ENCODE peak calls at places on chromosome 6, in six cellular contexts. One of them, this sample, is unnamed.

GRCh38 chr6:17892097-17892686 is 95.2 kb downstream of the KIF13A start:
- DNase-seq in astrocyte of the cerebellum: no peak
- DNase-seq in choroid plexus epithelial cell: no peak
- DNase-seq in mesothelial cell of epicardium: no peak
- DNase-seq in AG04449: no peak
- DNase-seq in CD8-positive, alpha-beta T cell: no peak
- DNase-seq in this sample: no peak

GRCh38 chr6:132673376-132674094 is 14.6 kb upstream of the TAAR1 start:
- DNase-seq in choroid plexus epithelial cell: peak; percentile 10
- DNase-seq in AG04449: no peak
- DNase-seq in mesothelial cell of epicardium: no peak
- DNase-seq in CD8-positive, alpha-beta T cell: no peak
- DNase-seq in astrocyte of the cerebellum: no peak
- DNase-seq in this sample: no peak

GRCh38 chr6:33613794-33614166 is 7.3 kb upstream of the ITPR3 start:
- DNase-seq in CD8-positive, alpha-beta T cell: no peak
- DNase-seq in choroid plexus epithelial cell: no peak
- DNase-seq in AG04449: peak; percentile 10
- DNase-seq in astrocyte of the cerebellum: no peak
- DNase-seq in mesothelial cell of epicardium: no peak
- DNase-seq in this sample: no peak

GRCh38 chr6:155259202-155259601 is 4.6 kb upstream of the CLDN20 start:
- DNase-seq in astrocyte of the cerebellum: no peak
- DNase-seq in AG04449: no peak
- DNase-seq in mesothelial cell of epicardium: no peak
- DNase-seq in CD8-positive, alpha-beta T cell: no peak
- DNase-seq in choroid plexus epithelial cell: no peak
- DNase-seq in this sample: no peak

GRCh38 chr6:54992789-54993188 is 146.2 kb downstream of the FAM83B start:
- DNase-seq in AG04449: no peak
- DNase-seq in CD8-positive, alpha-beta T cell: no peak
- DNase-seq in mesothelial cell of epicardium: no peak
- DNase-seq in choroid plexus epithelial cell: peak; percentile 54
- DNase-seq in astrocyte of the cerebellum: no peak
- DNase-seq in this sample: no peak

GRCh38 chr6:44256291-44257006 is 879 bp downstream of the SLC35B2 start:
- DNase-seq in CD8-positive, alpha-beta T cell: peak; percentile 58
- DNase-seq in AG04449: no peak
- DNase-seq in mesothelial cell of epicardium: peak; percentile 65
- DNase-seq in astrocyte of the cerebellum: no peak
- DNase-seq in choroid plexus epithelial cell: no peak
- DNase-seq in this sample: no peak

GRCh38 chr6:27280064-27280539 is 32.0 kb downstream of the POM121L2 start:
- DNase-seq in AG04449: no peak
- DNase-seq in mesothelial cell of epicardium: peak; percentile 67
- DNase-seq in CD8-positive, alpha-beta T cell: no peak
- DNase-seq in astrocyte of the cerebellum: no peak
- DNase-seq in choroid plexus epithelial cell: peak; percentile 60
- DNase-seq in this sample: peak; percentile 69

GRCh38 chr6:122198922-122199321 is 200.5 kb upstream of the HSF2 start:
- DNase-seq in AG04449: no peak
- DNase-seq in astrocyte of the cerebellum: no peak
- DNase-seq in choroid plexus epithelial cell: no peak
- DNase-seq in mesothelial cell of epicardium: no peak
- DNase-seq in CD8-positive, alpha-beta T cell: no peak
- DNase-seq in this sample: no peak

GRCh38 chr6:13923527-13924145 is 1.1 kb upstream of the RNF182 start:
- DNase-seq in mesothelial cell of epicardium: no peak
- DNase-seq in choroid plexus epithelial cell: peak; percentile 59
- DNase-seq in astrocyte of the cerebellum: peak; percentile 58
- DNase-seq in CD8-positive, alpha-beta T cell: no peak
- DNase-seq in AG04449: peak; percentile 19
- DNase-seq in this sample: no peak

GRCh38 chr6:114051031-114051430 is 80.1 kb upstream of the HDAC2 start:
- DNase-seq in choroid plexus epithelial cell: no peak
- DNase-seq in CD8-positive, alpha-beta T cell: no peak
- DNase-seq in AG04449: no peak
- DNase-seq in astrocyte of the cerebellum: no peak
- DNase-seq in mesothelial cell of epicardium: no peak
- DNase-seq in this sample: no peak

GRCh38 chr6:56752009-56752408 is 109.3 kb upstream of the DST start:
- DNase-seq in AG04449: no peak
- DNase-seq in CD8-positive, alpha-beta T cell: no peak
- DNase-seq in mesothelial cell of epicardium: no peak
- DNase-seq in astrocyte of the cerebellum: no peak
- DNase-seq in choroid plexus epithelial cell: peak; percentile 71
- DNase-seq in this sample: no peak

DNA sequence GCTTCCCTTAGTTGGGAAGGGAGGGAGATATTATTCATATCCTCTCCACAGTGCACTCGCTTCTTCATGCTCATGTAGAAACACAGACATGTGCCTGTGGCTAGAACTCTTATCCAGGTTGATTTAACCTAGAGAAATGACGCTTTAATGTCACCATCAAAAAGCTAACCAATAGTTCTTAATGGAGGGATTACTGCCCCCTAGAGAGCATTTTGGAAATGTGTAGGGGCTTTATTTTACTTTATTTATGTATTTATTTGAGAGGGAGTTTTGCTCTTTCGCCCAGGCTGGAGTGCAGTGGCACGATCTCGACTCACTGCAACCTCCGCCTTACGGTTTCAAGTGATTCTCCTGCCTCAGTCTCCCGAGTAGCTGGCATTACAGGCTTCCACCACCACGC is 229.6 kb downstream of the SOD2 start:
- DNase-seq in choroid plexus epithelial cell: peak; percentile 27
- DNase-seq in AG04449: no peak
- DNase-seq in CD8-positive, alpha-beta T cell: no peak
- DNase-seq in mesothelial cell of epicardium: no peak
- DNase-seq in astrocyte of the cerebellum: peak; percentile 5
- DNase-seq in this sample: no peak
- TF ChIP-seq CTCF in choroid plexus epithelial cell: peak; percentile 33
- TF ChIP-seq CTCF in AG04449: no peak
- TF ChIP-seq CTCF in CD8-positive, alpha-beta T cell: no peak
- TF ChIP-seq CTCF in mesothelial cell of epicardium: no peak
- TF ChIP-seq CTCF in astrocyte of the cerebellum: peak; percentile 21
- TF ChIP-seq CTCF in this sample: peak; percentile 24

DNA sequence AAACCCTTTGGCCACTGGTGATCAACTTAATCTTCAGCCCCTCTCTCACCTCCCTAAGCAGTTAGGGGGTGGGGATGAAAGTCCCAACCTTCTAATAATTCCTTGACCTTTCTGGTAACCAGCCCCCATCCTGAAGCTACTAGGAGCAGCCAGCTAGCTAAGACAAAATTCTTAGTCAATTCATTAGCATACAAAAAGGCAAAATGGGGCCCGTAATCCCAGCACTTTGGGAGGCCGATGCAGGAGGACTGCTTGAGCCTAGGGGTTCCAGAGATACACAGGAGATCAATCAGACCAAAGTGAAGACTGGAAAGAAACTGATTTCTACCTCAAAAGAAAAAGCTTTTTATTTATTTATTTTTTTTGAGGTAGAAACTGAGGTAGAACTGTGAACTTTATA is 1.8 kb downstream of the ASCC3 start:
- DNase-seq in CD8-positive, alpha-beta T cell: no peak
- DNase-seq in astrocyte of the cerebellum: no peak
- DNase-seq in mesothelial cell of epicardium: no peak
- DNase-seq in choroid plexus epithelial cell: no peak
- DNase-seq in AG04449: no peak
- DNase-seq in this sample: no peak
- TF ChIP-seq CTCF in CD8-positive, alpha-beta T cell: no peak
- TF ChIP-seq CTCF in astrocyte of the cerebellum: no peak
- TF ChIP-seq CTCF in mesothelial cell of epicardium: no peak
- TF ChIP-seq CTCF in choroid plexus epithelial cell: no peak
- TF ChIP-seq CTCF in AG04449: no peak
- TF ChIP-seq CTCF in this sample: no peak

DNA sequence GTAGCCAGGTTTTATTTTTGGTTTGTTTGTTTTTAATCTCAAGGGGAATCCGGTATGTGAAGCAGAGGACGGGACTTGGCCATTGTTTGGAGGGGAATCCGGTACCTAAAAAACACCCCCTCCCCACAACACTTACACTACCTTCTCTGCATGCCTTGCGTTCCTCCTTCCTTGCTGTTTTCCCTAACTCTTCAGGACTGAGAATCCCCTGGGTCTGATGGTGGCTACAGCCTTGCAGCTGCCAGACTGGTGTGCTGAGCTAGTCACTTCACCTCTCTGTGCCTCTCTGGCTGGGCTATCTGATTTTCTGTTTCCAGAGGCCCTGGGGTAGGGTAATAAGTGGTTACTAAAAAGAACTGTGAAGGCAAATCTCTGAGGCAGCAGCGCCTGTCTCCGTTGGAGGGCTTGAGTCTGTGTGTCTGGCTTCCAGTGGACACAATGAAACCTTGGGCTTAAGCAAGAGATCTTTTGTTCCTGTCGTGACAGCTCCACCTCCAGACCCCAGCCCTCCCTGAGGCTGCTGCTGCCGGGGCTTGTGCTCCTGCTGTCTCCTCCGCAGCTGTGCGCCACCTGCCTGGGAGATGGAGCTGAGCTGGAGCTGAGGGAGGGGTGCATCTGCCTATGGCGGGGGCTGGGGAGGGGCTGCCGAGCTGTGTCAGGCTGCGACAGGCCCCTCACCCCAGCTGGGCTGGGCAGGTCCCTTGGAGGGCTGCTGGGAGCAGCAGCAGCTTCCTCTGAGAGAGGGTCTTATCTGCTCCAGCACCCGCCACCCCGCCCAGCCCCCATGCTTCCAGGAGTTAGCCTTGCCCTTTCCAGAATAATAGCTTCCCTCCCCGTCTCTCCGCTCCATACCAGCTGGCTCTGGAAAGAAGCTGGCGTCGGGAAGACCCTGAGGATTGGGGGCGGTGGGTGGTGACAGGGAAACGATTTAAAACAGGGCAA is 65.8 kb upstream of the CCDC167 start:
- DNase-seq in CD8-positive, alpha-beta T cell: no peak
- DNase-seq in astrocyte of the cerebellum: no peak
- DNase-seq in mesothelial cell of epicardium: peak; percentile 64
- DNase-seq in AG04449: no peak
- DNase-seq in choroid plexus epithelial cell: no peak
- DNase-seq in this sample: peak; percentile 64
- TF ChIP-seq CTCF in CD8-positive, alpha-beta T cell: no peak
- TF ChIP-seq CTCF in astrocyte of the cerebellum: peak; percentile 39
- TF ChIP-seq CTCF in mesothelial cell of epicardium: no peak
- TF ChIP-seq CTCF in AG04449: peak; percentile 19
- TF ChIP-seq CTCF in choroid plexus epithelial cell: peak; percentile 21
- TF ChIP-seq CTCF in this sample: no peak

GRCh38 chr6:90695316-90695715 is 108.4 kb upstream of the MAP3K7 start:
- DNase-seq in CD8-positive, alpha-beta T cell: no peak
- DNase-seq in choroid plexus epithelial cell: no peak
- DNase-seq in mesothelial cell of epicardium: no peak
- DNase-seq in astrocyte of the cerebellum: no peak
- DNase-seq in AG04449: no peak
- DNase-seq in this sample: no peak

GRCh38 chr6:90707223-90707622 is 120.4 kb upstream of the MAP3K7 start:
- DNase-seq in mesothelial cell of epicardium: no peak
- DNase-seq in choroid plexus epithelial cell: no peak
- DNase-seq in AG04449: no peak
- DNase-seq in astrocyte of the cerebellum: no peak
- DNase-seq in CD8-positive, alpha-beta T cell: no peak
- DNase-seq in this sample: no peak

GRCh38 chr6:90703383-90703782 is 116.5 kb upstream of the MAP3K7 start:
- DNase-seq in astrocyte of the cerebellum: no peak
- DNase-seq in AG04449: no peak
- DNase-seq in choroid plexus epithelial cell: no peak
- DNase-seq in mesothelial cell of epicardium: no peak
- DNase-seq in CD8-positive, alpha-beta T cell: no peak
- DNase-seq in this sample: no peak

GRCh38 chr6:90701146-90701781 is 114.4 kb upstream of the MAP3K7 start:
- DNase-seq in mesothelial cell of epicardium: no peak
- DNase-seq in CD8-positive, alpha-beta T cell: no peak
- DNase-seq in AG04449: no peak
- DNase-seq in astrocyte of the cerebellum: no peak
- DNase-seq in choroid plexus epithelial cell: peak; percentile 1
- DNase-seq in this sample: peak; percentile 25
- TF ChIP-seq CTCF in mesothelial cell of epicardium: no peak
- TF ChIP-seq CTCF in CD8-positive, alpha-beta T cell: no peak
- TF ChIP-seq CTCF in AG04449: no peak
- TF ChIP-seq CTCF in astrocyte of the cerebellum: no peak
- TF ChIP-seq CTCF in choroid plexus epithelial cell: no peak
- TF ChIP-seq CTCF in this sample: no peak

DNA sequence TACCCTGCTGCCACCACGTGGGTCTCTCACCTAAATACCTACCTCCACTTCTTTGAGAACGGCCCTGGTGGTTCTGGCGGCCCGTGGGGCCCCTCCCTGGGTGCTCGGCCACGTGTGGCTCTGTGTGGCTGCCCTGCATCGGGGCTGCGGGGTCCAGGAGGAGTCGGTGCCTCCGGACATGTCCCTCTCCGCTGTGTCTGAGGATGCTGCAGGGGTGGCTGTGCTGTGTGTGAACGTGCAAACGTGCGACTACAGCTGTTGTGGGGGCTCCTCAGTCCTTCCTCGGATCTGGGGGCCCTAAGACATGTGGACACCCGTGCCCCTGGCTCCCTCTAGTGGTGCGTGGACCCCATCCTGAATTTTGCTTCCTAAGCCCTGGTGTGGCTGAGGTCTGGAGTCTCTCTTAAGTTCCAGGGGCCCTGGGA is 691.8 kb downstream of the QKI start:
- DNase-seq in choroid plexus epithelial cell: peak; percentile 60
- DNase-seq in mesothelial cell of epicardium: no peak
- DNase-seq in CD8-positive, alpha-beta T cell: no peak
- DNase-seq in astrocyte of the cerebellum: no peak
- DNase-seq in AG04449: no peak
- DNase-seq in this sample: peak; percentile 43
- TF ChIP-seq CTCF in choroid plexus epithelial cell: peak; percentile 78
- TF ChIP-seq CTCF in mesothelial cell of epicardium: peak; percentile 18
- TF ChIP-seq CTCF in CD8-positive, alpha-beta T cell: no peak
- TF ChIP-seq CTCF in astrocyte of the cerebellum: peak; percentile 66
- TF ChIP-seq CTCF in AG04449: no peak
- TF ChIP-seq CTCF in this sample: peak; percentile 44

GRCh38 chr6:135227758-135228157 is 46.6 kb downstream of the MYB start:
- DNase-seq in choroid plexus epithelial cell: no peak
- DNase-seq in CD8-positive, alpha-beta T cell: no peak
- DNase-seq in AG04449: no peak
- DNase-seq in astrocyte of the cerebellum: peak; percentile 15
- DNase-seq in mesothelial cell of epicardium: no peak
- DNase-seq in this sample: no peak

GRCh38 chr6:135228486-135228885 is 47.4 kb downstream of the MYB start:
- DNase-seq in AG04449: no peak
- DNase-seq in CD8-positive, alpha-beta T cell: no peak
- DNase-seq in choroid plexus epithelial cell: no peak
- DNase-seq in mesothelial cell of epicardium: no peak
- DNase-seq in astrocyte of the cerebellum: no peak
- DNase-seq in this sample: no peak

GRCh38 chr6:135225911-135226310 is 44.8 kb downstream of the MYB start:
- DNase-seq in AG04449: no peak
- DNase-seq in CD8-positive, alpha-beta T cell: no peak
- DNase-seq in astrocyte of the cerebellum: no peak
- DNase-seq in choroid plexus epithelial cell: no peak
- DNase-seq in mesothelial cell of epicardium: no peak
- DNase-seq in this sample: no peak

GRCh38 chr6:135226537-135226936 is 45.4 kb downstream of the MYB start:
- DNase-seq in AG04449: no peak
- DNase-seq in mesothelial cell of epicardium: no peak
- DNase-seq in astrocyte of the cerebellum: no peak
- DNase-seq in CD8-positive, alpha-beta T cell: no peak
- DNase-seq in choroid plexus epithelial cell: no peak
- DNase-seq in this sample: no peak

DNA sequence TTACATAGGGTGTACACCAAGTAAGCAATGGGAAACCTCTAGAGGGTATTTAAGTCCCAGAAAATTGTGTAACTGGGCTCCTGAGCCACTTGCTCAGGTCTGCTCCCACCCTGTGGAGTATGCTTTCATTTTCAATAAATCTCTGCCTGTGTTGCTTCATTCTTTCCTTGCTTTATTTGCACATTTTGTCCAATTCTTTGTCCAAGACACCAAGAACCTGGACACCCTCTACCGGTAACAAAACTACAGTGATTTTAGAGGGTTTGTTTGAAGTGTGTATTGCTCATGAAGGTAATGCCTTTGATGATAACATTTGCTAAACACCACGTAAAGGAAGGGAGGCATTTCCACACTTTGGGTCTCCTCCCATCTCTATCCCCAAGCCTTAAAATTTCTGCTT is 46.2 kb downstream of the MYB start:
- DNase-seq in CD8-positive, alpha-beta T cell: no peak
- DNase-seq in mesothelial cell of epicardium: no peak
- DNase-seq in astrocyte of the cerebellum: no peak
- DNase-seq in AG04449: no peak
- DNase-seq in choroid plexus epithelial cell: no peak
- DNase-seq in this sample: no peak
- TF ChIP-seq CTCF in CD8-positive, alpha-beta T cell: no peak
- TF ChIP-seq CTCF in mesothelial cell of epicardium: no peak
- TF ChIP-seq CTCF in astrocyte of the cerebellum: no peak
- TF ChIP-seq CTCF in AG04449: no peak
- TF ChIP-seq CTCF in choroid plexus epithelial cell: no peak
- TF ChIP-seq CTCF in this sample: no peak

This sample was measured in nephron progenitor cell.